ENCODE peak calls at places on chromosomes 2 and 18, in five cellular contexts. O is GM23338, S is transverse colon, P is Panc1, A is sigmoid colon. T is an unnamed sample.

GRCh38 chr2:224354631-224355211 is 47.2 kb downstream of the FAM124B start:
- DNase-seq in S (no peak), P (no peak), A (no peak), O (no peak), T (no peak)

GRCh38 chr2:222074674-222075073 is 224.1 kb downstream of the PAX3 start:
- DNase-seq in S (no peak), A (no peak), O (peak), P (no peak), T (no peak)

GRCh38 chr2:44975571-44976450 is 33.4 kb downstream of the SIX2 start:
- DNase-seq in S (no peak), A (no peak), O (peak), P (no peak), T (no peak)

GRCh38 chr18:37144921-37145320 is 316.0 kb downstream of the KIAA1328 start:
- DNase-seq in O (no peak), P (no peak), A (no peak), S (no peak), T (no peak)

GRCh38 chr2:150097891-150098595 is 389.4 kb downstream of the RND3 start:
- DNase-seq in P (no peak), S (no peak), A (no peak), O (no peak), T (no peak)

GRCh38 chr2:59734743-59735142 is 818.7 kb downstream of the BCL11A start:
- DNase-seq in P (no peak), A (no peak), S (no peak), O (no peak), T (no peak)

GRCh38 chr2:200728630-200729029 is 83.1 kb upstream of the BZW1 start:
- DNase-seq in P (no peak), A (no peak), S (no peak), O (no peak), T (no peak)

GRCh38 chr2:234139755-234140154 is 89.3 kb downstream of the SPP2 start:
- DNase-seq in P (no peak), O (no peak), S (no peak), A (no peak), T (no peak)

GRCh38 chr2:234795272-234795920 is 156.4 kb upstream of the SH3BP4 start:
- DNase-seq in O (no peak), P (no peak), A (no peak), S (no peak), T (no peak)

GRCh38 chr2:216408426-216409315 is 3.6 kb upstream of the SMARCAL1 start:
- DNase-seq in S (no peak), P (no peak), A (no peak), O (peak), T (no peak)

GRCh38 chr2:36783276-36783675 is 86.8 kb downstream of the VIT start:
- DNase-seq in S (no peak), O (no peak), A (no peak), P (no peak), T (no peak)

GRCh38 chr2:214889301-214889700 is 79.8 kb upstream of the BARD1 start:
- DNase-seq in P (no peak), O (no peak), S (no peak), A (no peak), T (no peak)

GRCh38 chr2:179571141-179571713 is 290.2 kb downstream of the ZNF385B start:
- DNase-seq in A (no peak), S (no peak), O (no peak), P (no peak), T (no peak)
- TF ChIP-seq POLR2AphosphoS5 in A (no peak), S (no peak), O (no peak), P (no peak), T (no peak)

GRCh38 chr2:1822341-1822740 is 78.0 kb upstream of the PXDN start:
- DNase-seq in A (no peak), O (no peak), P (no peak), S (no peak), T (no peak)

GRCh38 chr2:1823187-1824169 is 79.2 kb upstream of the PXDN start:
- DNase-seq in P (no peak), A (no peak), O (peak), S (no peak), T (no peak)

GRCh38 chr2:1825046-1825445 is 80.7 kb upstream of the PXDN start:
- DNase-seq in P (no peak), O (no peak), A (no peak), S (no peak), T (no peak)

GRCh38 chr2:1826188-1826905 is 82.0 kb upstream of the PXDN start:
- DNase-seq in P (no peak), A (no peak), O (no peak), S (no peak), T (no peak)

GRCh38 chr2:1824202-1824905 is 80.0 kb upstream of the PXDN start:
- DNase-seq in P (no peak), S (peak), A (peak), O (no peak), T (no peak)
- TF ChIP-seq POLR2AphosphoS5 in P (no peak), S (peak), A (peak), O (no peak), T (no peak)

DNA sequence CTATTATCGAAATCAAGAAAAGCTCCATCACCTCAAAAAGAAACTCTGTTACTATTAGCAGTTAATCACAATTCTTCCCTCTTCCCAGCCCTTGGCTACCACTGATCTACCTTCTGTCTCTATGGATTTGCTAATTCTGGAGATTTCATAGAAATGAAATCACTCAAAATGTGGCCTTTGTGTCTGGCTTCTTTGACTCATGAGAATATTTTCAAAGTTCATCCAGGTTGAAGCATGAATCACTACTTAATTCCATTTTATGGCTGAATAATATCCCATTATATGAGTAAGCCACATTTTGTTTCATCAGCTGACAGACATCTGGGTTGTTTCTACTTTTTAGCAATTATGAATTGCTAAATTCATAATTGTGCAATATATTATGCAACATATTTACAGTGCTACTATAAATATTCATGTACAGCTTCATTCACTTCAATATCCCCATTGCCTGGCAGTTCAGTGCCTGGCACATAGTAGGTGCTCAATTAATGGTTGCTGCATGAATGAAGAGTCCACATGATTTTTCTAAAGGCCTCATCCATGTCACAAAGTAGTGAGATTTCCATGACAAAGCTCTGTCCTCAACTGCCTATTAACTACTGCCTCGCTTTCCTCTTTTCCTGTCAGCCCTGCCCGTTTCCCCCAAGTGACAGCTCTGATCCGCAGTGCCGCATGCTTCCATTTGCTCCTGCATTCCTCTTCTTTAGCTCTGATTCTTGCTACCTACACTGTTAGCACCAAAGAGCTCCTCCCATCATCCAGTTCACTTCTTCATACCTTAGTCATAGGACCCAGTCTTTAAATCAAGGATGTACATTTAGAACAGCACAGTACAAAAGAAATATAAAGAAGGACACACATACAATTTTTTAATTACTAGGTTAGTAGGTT is 32.8 kb downstream of the CCDC93 start:
- DNase-seq in O (no peak), A (no peak), P (no peak), S (no peak), T (peak)
- TF ChIP-seq POLR2AphosphoS5 in O (no peak), A (peak), P (no peak), S (peak), T (no peak)

GRCh38 chr2:151945186-151945585 is 117.0 kb upstream of the ARL5A start:
- DNase-seq in O (no peak), S (no peak), A (no peak), P (no peak), T (no peak)
- TF ChIP-seq POLR2AphosphoS5 in O (no peak), S (no peak), A (no peak), P (no peak), T (no peak)